ENCODE peak calls at places on chromosomes 13 and 19, in six cellular contexts. One of them, this sample, is unnamed.
A peak's percentile ranks its signal among the peaks of the same experiment; 100 is the strongest.

GRCh38 chr19:21358768-21359451 is at the start of gene ZNF738:
- DNase-seq in cardiac muscle cell: peak; percentile 96
- DNase-seq in stomach: peak; percentile 89
- DNase-seq in body of pancreas: peak; percentile 86
- DNase-seq in transverse colon: peak; percentile 92
- DNase-seq in tibial artery: peak; percentile 92
- DNase-seq in this sample: peak; percentile 89

GRCh38 chr19:16896098-16896912 is 7.5 kb downstream of the F2RL3 start:
- DNase-seq in tibial artery: no peak
- DNase-seq in cardiac muscle cell: peak; percentile 57
- DNase-seq in transverse colon: peak; percentile 37
- DNase-seq in stomach: no peak
- DNase-seq in body of pancreas: peak; percentile 24
- DNase-seq in this sample: no peak

GRCh38 chr19:1929051-1929742 is 11.8 kb upstream of the CSNK1G2 start:
- DNase-seq in cardiac muscle cell: peak; percentile 88
- DNase-seq in transverse colon: peak; percentile 88
- DNase-seq in stomach: peak; percentile 88
- DNase-seq in body of pancreas: peak; percentile 80
- DNase-seq in tibial artery: peak; percentile 76
- DNase-seq in this sample: peak; percentile 59

GRCh38 chr13:38826182-38826813 is 139.4 kb downstream of the FREM2 start:
- DNase-seq in transverse colon: no peak
- DNase-seq in tibial artery: no peak
- DNase-seq in stomach: no peak
- DNase-seq in body of pancreas: peak; percentile 27
- DNase-seq in cardiac muscle cell: no peak
- DNase-seq in this sample: no peak

GRCh38 chr19:2014081-2014693 is 1.3 kb downstream of the BTBD2 start:
- DNase-seq in tibial artery: no peak
- DNase-seq in transverse colon: no peak
- DNase-seq in stomach: no peak
- DNase-seq in body of pancreas: no peak
- DNase-seq in cardiac muscle cell: no peak
- DNase-seq in this sample: no peak

GRCh38 chr19:31578326-31578725 is 229.1 kb upstream of the TSHZ3 start:
- DNase-seq in stomach: no peak
- DNase-seq in transverse colon: no peak
- DNase-seq in body of pancreas: no peak
- DNase-seq in cardiac muscle cell: no peak
- DNase-seq in tibial artery: no peak
- DNase-seq in this sample: no peak

GRCh38 chr13:91375119-91375729 is 23.2 kb upstream of the GPC5 start:
- DNase-seq in cardiac muscle cell: no peak
- DNase-seq in stomach: no peak
- DNase-seq in body of pancreas: no peak
- DNase-seq in transverse colon: no peak
- DNase-seq in tibial artery: no peak
- DNase-seq in this sample: no peak

GRCh38 chr19:3987619-3988371 is 2.5 kb upstream of the EEF2 start:
- DNase-seq in transverse colon: peak; percentile 93
- DNase-seq in stomach: peak; percentile 93
- DNase-seq in cardiac muscle cell: peak; percentile 91
- DNase-seq in tibial artery: peak; percentile 82
- DNase-seq in body of pancreas: peak; percentile 91
- DNase-seq in this sample: peak; percentile 68

GRCh38 chr19:42066075-42066754 is 3.8 kb downstream of the GRIK5 start:
- DNase-seq in cardiac muscle cell: no peak
- DNase-seq in body of pancreas: no peak
- DNase-seq in transverse colon: no peak
- DNase-seq in tibial artery: no peak
- DNase-seq in stomach: no peak
- DNase-seq in this sample: peak; percentile 43

GRCh38 chr19:6664916-6665315 is 5.0 kb downstream of the TNFSF14 start:
- DNase-seq in transverse colon: no peak
- DNase-seq in cardiac muscle cell: no peak
- DNase-seq in body of pancreas: no peak
- DNase-seq in tibial artery: no peak
- DNase-seq in stomach: no peak
- DNase-seq in this sample: no peak

GRCh38 chr19:5186293-5187050 is 154.1 kb downstream of the PTPRS start:
- DNase-seq in cardiac muscle cell: no peak
- DNase-seq in body of pancreas: no peak
- DNase-seq in tibial artery: no peak
- DNase-seq in stomach: no peak
- DNase-seq in transverse colon: no peak
- DNase-seq in this sample: peak; percentile 44

GRCh38 chr13:76637651-76638111 is 248.5 kb downstream of the KCTD12 start:
- DNase-seq in tibial artery: no peak
- DNase-seq in body of pancreas: no peak
- DNase-seq in cardiac muscle cell: no peak
- DNase-seq in transverse colon: no peak
- DNase-seq in stomach: no peak
- DNase-seq in this sample: no peak

GRCh38 chr19:15187026-15188007 is 13.5 kb downstream of the NOTCH3 start:
- DNase-seq in cardiac muscle cell: no peak
- DNase-seq in transverse colon: no peak
- DNase-seq in stomach: no peak
- DNase-seq in body of pancreas: no peak
- DNase-seq in tibial artery: no peak
- DNase-seq in this sample: no peak

GRCh38 chr19:41001243-41001971 is 10.3 kb downstream of the CYP2B6 start:
- DNase-seq in body of pancreas: no peak
- DNase-seq in transverse colon: no peak
- DNase-seq in tibial artery: no peak
- DNase-seq in cardiac muscle cell: no peak
- DNase-seq in stomach: no peak
- DNase-seq in this sample: no peak

GRCh38 chr19:40585677-40586422 is 9.2 kb downstream of the SHKBP1 start:
- DNase-seq in body of pancreas: no peak
- DNase-seq in transverse colon: no peak
- DNase-seq in cardiac muscle cell: no peak
- DNase-seq in stomach: no peak
- DNase-seq in tibial artery: no peak
- DNase-seq in this sample: no peak

GRCh38 chr13:20570540-20570939 is 3.6 kb downstream of the IFT88 start:
- DNase-seq in cardiac muscle cell: no peak
- DNase-seq in tibial artery: no peak
- DNase-seq in transverse colon: no peak
- DNase-seq in body of pancreas: no peak
- DNase-seq in stomach: no peak
- DNase-seq in this sample: no peak

GRCh38 chr13:94617389-94618000 is 15.8 kb downstream of the GPR180 start:
- DNase-seq in body of pancreas: no peak
- DNase-seq in transverse colon: no peak
- DNase-seq in cardiac muscle cell: peak; percentile 43
- DNase-seq in stomach: no peak
- DNase-seq in tibial artery: no peak
- DNase-seq in this sample: no peak

GRCh38 chr13:63026285-63026797 is 1610.7 kb upstream of the PCDH20 start:
- DNase-seq in cardiac muscle cell: no peak
- DNase-seq in tibial artery: no peak
- DNase-seq in body of pancreas: no peak
- DNase-seq in transverse colon: no peak
- DNase-seq in stomach: no peak
- DNase-seq in this sample: no peak

GRCh38 chr13:107964356-107964755 is 251.0 kb downstream of the LIG4 start:
- DNase-seq in tibial artery: no peak
- DNase-seq in transverse colon: no peak
- DNase-seq in body of pancreas: no peak
- DNase-seq in cardiac muscle cell: peak; percentile 1
- DNase-seq in stomach: no peak
- DNase-seq in this sample: no peak

GRCh38 chr19:34067861-34068271 is 104.4 kb upstream of the LSM14A start:
- DNase-seq in transverse colon: no peak
- DNase-seq in cardiac muscle cell: no peak
- DNase-seq in body of pancreas: no peak
- DNase-seq in stomach: no peak
- DNase-seq in tibial artery: no peak
- DNase-seq in this sample: peak; percentile 72

GRCh38 chr13:111327701-111328100 is 7.3 kb downstream of the TEX29 start:
- DNase-seq in stomach: no peak
- DNase-seq in transverse colon: no peak
- DNase-seq in cardiac muscle cell: no peak
- DNase-seq in tibial artery: no peak
- DNase-seq in body of pancreas: no peak
- DNase-seq in this sample: no peak

GRCh38 chr19:15508035-15508710 is at the start of gene CYP4F22:
- DNase-seq in transverse colon: no peak
- DNase-seq in body of pancreas: no peak
- DNase-seq in tibial artery: no peak
- DNase-seq in stomach: no peak
- DNase-seq in cardiac muscle cell: no peak
- DNase-seq in this sample: no peak

GRCh38 chr13:45119469-45119989 is 781 bp upstream of the GTF2F2 start:
- DNase-seq in body of pancreas: no peak
- DNase-seq in cardiac muscle cell: no peak
- DNase-seq in stomach: no peak
- DNase-seq in tibial artery: no peak
- DNase-seq in transverse colon: peak; percentile 18
- DNase-seq in this sample: peak; percentile 23

GRCh38 chr19:23075031-23075733 is 41.6 kb upstream of the ZNF730 start:
- DNase-seq in tibial artery: peak; percentile 20
- DNase-seq in body of pancreas: peak; percentile 39
- DNase-seq in cardiac muscle cell: peak; percentile 85
- DNase-seq in stomach: no peak
- DNase-seq in transverse colon: peak; percentile 19
- DNase-seq in this sample: peak; percentile 28

GRCh38 chr19:41355035-41355434 is 1.3 kb upstream of the TGFB1 start:
- DNase-seq in tibial artery: no peak
- DNase-seq in body of pancreas: no peak
- DNase-seq in stomach: no peak
- DNase-seq in transverse colon: no peak
- DNase-seq in cardiac muscle cell: no peak
- DNase-seq in this sample: no peak

GRCh38 chr13:33345842-33346241 is 60.3 kb upstream of the STARD13 start:
- DNase-seq in cardiac muscle cell: no peak
- DNase-seq in tibial artery: no peak
- DNase-seq in body of pancreas: no peak
- DNase-seq in stomach: no peak
- DNase-seq in transverse colon: no peak
- DNase-seq in this sample: no peak

GRCh38 chr13:100433475-100433874 is 155.1 kb downstream of the GGACT start:
- DNase-seq in tibial artery: no peak
- DNase-seq in cardiac muscle cell: no peak
- DNase-seq in stomach: no peak
- DNase-seq in body of pancreas: no peak
- DNase-seq in transverse colon: no peak
- DNase-seq in this sample: no peak

GRCh38 chr19:13583753-13584152 is 77.5 kb upstream of the CACNA1A start:
- DNase-seq in cardiac muscle cell: no peak
- DNase-seq in body of pancreas: no peak
- DNase-seq in transverse colon: no peak
- DNase-seq in stomach: no peak
- DNase-seq in tibial artery: no peak
- DNase-seq in this sample: no peak

GRCh38 chr19:13585512-13585911 is 79.2 kb upstream of the CACNA1A start:
- DNase-seq in transverse colon: no peak
- DNase-seq in body of pancreas: no peak
- DNase-seq in tibial artery: no peak
- DNase-seq in stomach: no peak
- DNase-seq in cardiac muscle cell: no peak
- DNase-seq in this sample: no peak

GRCh38 chr19:13588953-13589833 is 82.9 kb upstream of the CACNA1A start:
- DNase-seq in stomach: peak; percentile 77
- DNase-seq in cardiac muscle cell: peak; percentile 84
- DNase-seq in body of pancreas: peak; percentile 71
- DNase-seq in transverse colon: peak; percentile 72
- DNase-seq in tibial artery: peak; percentile 52
- DNase-seq in this sample: peak; percentile 83
- H3K4me3 ChIP-seq in stomach: no peak overlapping the region
- H3K4me3 ChIP-seq in cardiac muscle cell: no peak overlapping the region
- H3K4me3 ChIP-seq in body of pancreas: no peak overlapping the region
- H3K4me3 ChIP-seq in transverse colon: no peak overlapping the region
- H3K4me3 ChIP-seq in tibial artery: no peak overlapping the region
- H3K4me3 ChIP-seq in this sample: no peak overlapping the region

DNA sequence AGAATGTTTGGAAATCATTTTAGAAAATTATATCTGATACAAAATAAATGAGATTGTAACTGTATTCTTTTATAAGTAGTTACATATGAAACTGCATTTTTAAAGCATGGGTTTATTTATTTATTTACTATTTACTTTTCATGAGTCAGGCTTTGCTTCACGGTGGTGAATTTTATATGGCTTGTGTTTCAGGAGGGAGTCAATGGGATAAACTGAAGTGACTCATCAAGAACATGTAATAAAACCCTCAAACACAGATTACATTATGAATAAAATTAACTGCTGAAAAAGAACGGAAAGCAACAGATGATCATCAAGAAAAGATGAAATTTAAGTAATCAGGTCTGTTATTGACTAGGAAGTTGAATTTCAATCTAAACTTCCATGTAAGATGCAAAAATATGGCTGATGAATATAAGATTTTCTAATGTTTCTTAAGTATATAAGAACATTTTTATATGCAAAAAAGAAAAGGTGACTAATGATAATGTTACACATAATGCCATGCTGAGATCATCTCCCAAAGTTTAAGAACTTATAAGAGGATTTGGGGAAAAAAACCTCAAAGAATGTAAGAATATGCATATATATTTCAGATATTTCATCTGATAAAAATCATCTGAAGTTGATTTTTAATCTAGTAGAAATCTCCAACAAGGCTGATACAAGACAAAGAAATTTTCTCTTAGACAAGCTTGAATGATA is 383.6 kb downstream of the SLITRK1 start:
- DNase-seq in cardiac muscle cell: no peak
- DNase-seq in tibial artery: no peak
- DNase-seq in stomach: no peak
- DNase-seq in transverse colon: no peak
- DNase-seq in body of pancreas: no peak
- DNase-seq in this sample: no peak
- H3K9me3 ChIP-seq in cardiac muscle cell: no peaks in the 10 kb centered on the region
- H3K9me3 ChIP-seq in tibial artery: no peaks in the 10 kb centered on the region
- H3K9me3 ChIP-seq in stomach: no peaks in the 10 kb centered on the region
- H3K9me3 ChIP-seq in transverse colon: peaks cover 4% of the 10 kb centered on the region
- H3K9me3 ChIP-seq in body of pancreas: no peaks in the 10 kb centered on the region
- H3K9me3 ChIP-seq in this sample: no peaks in the 10 kb centered on the region

DNA sequence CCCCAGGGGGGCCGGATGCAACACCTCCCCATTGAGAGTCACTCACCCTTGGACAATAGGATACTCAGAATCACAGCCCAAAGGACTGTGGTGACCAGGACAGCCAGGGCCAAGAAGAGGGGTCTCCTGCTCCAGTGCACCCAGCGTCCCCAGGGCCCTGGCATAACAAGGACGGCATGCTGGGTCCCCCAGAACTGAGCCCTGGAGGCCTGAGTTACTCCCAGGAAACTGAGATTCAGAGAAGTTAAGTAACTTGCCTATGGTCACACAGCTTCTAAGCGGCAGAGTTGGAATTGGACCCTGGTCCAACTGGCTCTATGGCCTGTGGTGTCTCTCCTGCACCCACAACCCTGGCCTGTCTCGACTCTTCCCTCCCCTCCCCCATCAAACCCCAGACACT is 295 bp downstream of the CLEC4G start:
- DNase-seq in transverse colon: no peak
- DNase-seq in cardiac muscle cell: no peak
- DNase-seq in stomach: no peak
- DNase-seq in body of pancreas: no peak
- DNase-seq in tibial artery: no peak
- DNase-seq in this sample: no peak
- H3K27me3 ChIP-seq in transverse colon: peaks cover 54% of the 10 kb centered on the region
- H3K27me3 ChIP-seq in cardiac muscle cell: peaks cover 90% of the 10 kb centered on the region
- H3K27me3 ChIP-seq in stomach: peaks cover 12% of the 10 kb centered on the region
- H3K27me3 ChIP-seq in body of pancreas: no peaks in the 10 kb centered on the region
- H3K27me3 ChIP-seq in tibial artery: no peaks in the 10 kb centered on the region
- H3K27me3 ChIP-seq in this sample: peaks cover 89% of the 10 kb centered on the region

GRCh38 chr13:26255717-26256277 is 1.9 kb downstream of the CDK8 start:
- DNase-seq in cardiac muscle cell: peak; percentile 13
- DNase-seq in body of pancreas: no peak
- DNase-seq in stomach: no peak
- DNase-seq in transverse colon: no peak
- DNase-seq in tibial artery: no peak
- DNase-seq in this sample: no peak
- H3K4me3 ChIP-seq in cardiac muscle cell: peak overlapping the region; percentile 95
- H3K4me3 ChIP-seq in body of pancreas: peak overlapping the region; percentile 69
- H3K4me3 ChIP-seq in stomach: peak overlapping the region; percentile 83
- H3K4me3 ChIP-seq in transverse colon: peak overlapping the region; percentile 82
- H3K4me3 ChIP-seq in tibial artery: peak overlapping the region; percentile 68
- H3K4me3 ChIP-seq in this sample: peak overlapping the region; percentile 83